ENCODE peak calls at places on chromosome 4, in seven cellular contexts. H is OCI-LY7; M is ovary; A is kidney; O is CD8-positive, alpha-beta T cell; P is GM23338; G is stomach. F is an unnamed sample.

GRCh38 chr4:79882806-79883205 is 190.2 kb downstream of the ANTXR2 start:
- DNase-seq in M (no peak), G (no peak), A (no peak), P (no peak), H (no peak), O (no peak), F (no peak)

GRCh38 chr4:70734971-70735370 is 13.2 kb downstream of the RUFY3 start:
- DNase-seq in M (no peak), A (no peak), O (no peak), P (no peak), G (no peak), H (peak; percentile 55), F (no peak)

GRCh38 chr4:26682436-26682835 is 98.6 kb downstream of the TBC1D19 start:
- DNase-seq in H (no peak), M (no peak), P (peak; percentile 31), A (no peak), G (no peak), O (no peak), F (no peak)

GRCh38 chr4:93103042-93103441 is 725.5 kb upstream of the ATOH1 start:
- DNase-seq in M (no peak), G (no peak), H (no peak), P (peak; percentile 71), O (no peak), A (no peak), F (no peak)

GRCh38 chr4:159175165-159175988 is 72.5 kb downstream of the RAPGEF2 start:
- DNase-seq in A (no peak), O (peak; percentile 35), M (peak; percentile 67), H (peak; percentile 77), P (peak; percentile 97), G (peak; percentile 53), F (peak; percentile 78)

GRCh38 chr4:26039950-26040349 is 125.9 kb downstream of the SMIM20 start:
- DNase-seq in A (no peak), G (no peak), O (no peak), M (no peak), H (no peak), P (no peak), F (peak; percentile 25)

GRCh38 chr4:11605597-11605996 is 176.9 kb upstream of the HS3ST1 start:
- DNase-seq in H (no peak), M (no peak), P (no peak), A (no peak), O (no peak), G (no peak), F (no peak)

GRCh38 chr4:18756661-18757060 is 735.1 kb upstream of the LCORL start:
- DNase-seq in H (no peak), O (no peak), M (no peak), A (no peak), P (no peak), G (no peak), F (no peak)

GRCh38 chr4:48047896-48048295 is 31.3 kb downstream of the NIPAL1 start:
- DNase-seq in M (no peak), O (no peak), A (no peak), P (no peak), G (peak; percentile 82), H (peak; percentile 28), F (peak; percentile 33)

GRCh38 chr4:19850909-19851308 is 400.8 kb upstream of the SLIT2 start:
- DNase-seq in A (no peak), P (no peak), M (no peak), G (no peak), H (no peak), O (no peak), F (no peak)

GRCh38 chr4:85777908-85778808 is 303.2 kb downstream of the ARHGAP24 start:
- DNase-seq in H (peak; percentile 81), G (no peak), A (no peak), M (no peak), O (no peak), P (no peak), F (no peak)

GRCh38 chr4:165415910-165416309 is 37.1 kb downstream of the CPE start:
- DNase-seq in P (no peak), M (no peak), A (no peak), G (no peak), O (no peak), H (no peak), F (no peak)

GRCh38 chr4:7828011-7828720 is 111.5 kb downstream of the AFAP1 start:
- DNase-seq in A (no peak), P (peak; percentile 47), M (peak; percentile 90), O (peak; percentile 37), G (peak; percentile 49), H (no peak), F (no peak)

GRCh38 chr4:163764569-163764968 is 270.1 kb downstream of the TMA16 start:
- DNase-seq in A (no peak), O (no peak), P (no peak), H (no peak), G (no peak), M (no peak), F (no peak)

GRCh38 chr4:16858275-16858752 is 40.1 kb downstream of the LDB2 start:
- DNase-seq in M (peak; percentile 22), O (no peak), G (no peak), P (peak; percentile 52), A (no peak), H (no peak), F (no peak)

GRCh38 chr4:37890501-37891220 is at the start of gene TBC1D1:
- DNase-seq in A (peak; percentile 91), H (peak; percentile 39), G (peak; percentile 75), M (peak; percentile 59), P (peak; percentile 37), O (peak; percentile 15), F (peak; percentile 84)

GRCh38 chr4:2931765-2932560 is 31.2 kb downstream of the NOP14 start:
- DNase-seq in A (peak; percentile 90), M (peak; percentile 40), O (peak; percentile 35), P (peak; percentile 63), G (peak; percentile 60), H (peak; percentile 82), F (peak; percentile 47)

GRCh38 chr4:112885897-112886296 is 163.6 kb upstream of the ANK2 start:
- DNase-seq in G (no peak), O (no peak), H (no peak), M (no peak), A (no peak), P (peak; percentile 23), F (no peak)

GRCh38 chr4:89140168-89140759 is 28.9 kb downstream of the TIGD2 start:
- DNase-seq in H (no peak), A (no peak), P (no peak), O (no peak), M (no peak), G (no peak), F (no peak)

GRCh38 chr4:145909331-145909730 is 29.3 kb downstream of the ZNF827 start:
- DNase-seq in A (peak; percentile 91), G (peak; percentile 87), P (peak; percentile 91), M (peak; percentile 85), H (peak; percentile 17), O (no peak), F (peak; percentile 87)

GRCh38 chr4:102935716-102936115 is 66.9 kb downstream of the CISD2 start:
- DNase-seq in P (no peak), O (no peak), A (peak; percentile 32), M (no peak), G (no peak), H (no peak), F (no peak)

GRCh38 chr4:76197001-76197743 is 16.5 kb downstream of the SCARB2 start:
- DNase-seq in A (no peak), M (no peak), G (no peak), P (no peak), O (no peak), H (no peak), F (no peak)
- H3K4me1 ChIP-seq in A (peaks cover 58% of the 10 kb centered on the region), M (peaks cover 28% of the 10 kb centered on the region), G (peaks cover 76% of the 10 kb centered on the region), P (peaks cover 11% of the 10 kb centered on the region), O (peaks cover 37% of the 10 kb centered on the region), H (peaks cover 26% of the 10 kb centered on the region), F (peaks cover 50% of the 10 kb centered on the region)

GRCh38 chr4:4717692-4718091 is 141.8 kb upstream of the MSX1 start:
- DNase-seq in H (no peak), P (no peak), A (no peak), G (no peak), M (no peak), O (no peak), F (no peak)
- H3K4me3 ChIP-seq in H (no peak overlapping the region), P (no peak overlapping the region), A (no peak overlapping the region), G (no peak overlapping the region), M (no peak overlapping the region), O (no peak overlapping the region), F (no peak overlapping the region)

GRCh38 chr4:73259552-73260140 is 1.0 kb upstream of the ANKRD17 start:
- DNase-seq in A (no peak), G (no peak), M (no peak), O (no peak), P (peak; percentile 21), H (peak; percentile 46), F (no peak)

GRCh38 chr4:73258668-73259551 is at the start of gene ANKRD17:
- DNase-seq in P (peak; percentile 96), G (peak; percentile 94), A (peak; percentile 97), M (peak; percentile 94), H (peak; percentile 94), O (peak; percentile 81), F (peak; percentile 97)

GRCh38 chr4:73257242-73257994 is 1.2 kb downstream of the ANKRD17 start:
- DNase-seq in G (peak; percentile 80), M (peak; percentile 80), O (peak; percentile 43), A (no peak), H (peak; percentile 77), P (peak; percentile 68), F (peak; percentile 60)

DNA sequence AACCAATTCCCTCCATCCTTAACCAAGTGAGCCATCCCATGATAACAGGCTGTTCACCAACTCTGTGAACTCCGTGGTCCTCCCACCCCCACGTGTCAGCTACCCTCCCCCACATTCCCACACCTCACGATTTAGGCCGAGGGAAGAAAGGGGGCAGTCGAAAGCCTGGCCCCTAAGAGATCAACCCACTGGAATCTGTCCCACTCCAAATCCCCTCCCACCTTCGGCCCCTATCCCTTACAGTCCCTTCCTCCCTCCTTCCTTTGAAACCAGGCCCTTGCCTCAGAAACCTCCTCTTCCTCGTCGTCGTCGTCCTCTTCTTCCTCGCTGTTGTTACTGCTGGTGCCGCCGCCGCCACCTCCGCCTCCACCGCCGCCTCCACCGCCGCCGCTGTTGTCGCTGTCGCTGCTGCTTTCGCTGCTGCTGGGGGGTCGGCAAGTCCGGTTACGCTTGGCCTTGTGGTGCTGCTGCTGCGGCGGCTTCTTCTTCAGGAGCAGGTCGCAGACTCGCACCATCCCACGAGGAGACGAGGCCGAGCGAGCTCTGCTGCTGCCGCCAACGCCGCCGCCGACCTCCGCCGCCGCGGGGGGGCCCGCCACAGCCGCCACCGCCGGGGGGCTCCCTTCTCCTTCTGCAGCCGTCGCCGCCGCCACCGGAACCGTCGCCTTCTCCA is 467 bp downstream of the ANKRD17 start:
- DNase-seq in M (peak; percentile 48), P (peak; percentile 46), O (no peak), H (peak; percentile 70), A (no peak), G (no peak), F (no peak)
- H3K4me1 ChIP-seq in M (peaks cover 3% of the 10 kb centered on the region), P (peaks cover 16% of the 10 kb centered on the region), O (peaks cover 48% of the 10 kb centered on the region), H (peaks cover 55% of the 10 kb centered on the region), A (peaks cover 11% of the 10 kb centered on the region), G (peaks cover 33% of the 10 kb centered on the region), F (peaks cover 37% of the 10 kb centered on the region)

DNA sequence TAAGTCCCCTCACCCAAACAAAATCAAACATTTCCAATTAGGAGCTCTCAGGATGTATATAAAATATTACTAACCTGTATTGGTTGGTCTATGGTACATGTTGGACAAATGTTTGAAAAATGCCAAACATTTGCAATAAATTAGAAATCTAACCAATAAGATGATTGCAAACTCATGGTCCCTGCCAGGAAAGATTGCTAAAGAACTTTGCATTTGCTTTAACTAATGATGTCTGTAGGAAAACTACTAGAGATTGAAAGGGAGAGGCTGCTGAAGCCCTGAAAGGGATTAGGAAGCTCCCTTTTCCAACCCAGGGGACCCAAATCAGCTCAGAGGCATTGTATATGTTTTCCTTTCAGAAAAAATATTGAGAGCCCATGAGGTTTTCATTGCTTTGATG is 1.7 kb downstream of the SFRP2 start:
- DNase-seq in P (no peak), A (no peak), O (no peak), G (no peak), M (no peak), H (no peak), F (no peak)
- H3K4me3 ChIP-seq in P (peak overlapping the region; percentile 89), A (no peak overlapping the region), O (no peak overlapping the region), G (no peak overlapping the region), M (no peak overlapping the region), H (no peak overlapping the region), F (no peak overlapping the region)

GRCh38 chr4:55356991-55357461 is 11.0 kb downstream of the SRD5A3 start:
- DNase-seq in O (no peak), H (no peak), P (no peak), A (no peak), M (no peak), G (no peak), F (no peak)
- H3K4me1 ChIP-seq in O (no peaks in the 10 kb centered on the region), H (peaks cover 13% of the 10 kb centered on the region), P (no peaks in the 10 kb centered on the region), A (no peaks in the 10 kb centered on the region), M (peaks cover 6% of the 10 kb centered on the region), G (no peaks in the 10 kb centered on the region), F (peaks cover 10% of the 10 kb centered on the region)

F was measured in mucosa of descending colon.